ENCODE peak calls at places on chromosomes 3 and 15, in six cellular contexts. One of them, this sample, is unnamed.
A peak's percentile ranks its signal among the peaks of the same experiment; 100 is the strongest.

GRCh38 chr15:77581896-77582569 is 50.7 kb downstream of the LINGO1 start:
- DNase-seq in stomach: no peak
- DNase-seq in ovary: no peak
- DNase-seq in tibial nerve: no peak
- DNase-seq in heart right ventricle: no peak
- DNase-seq in fibroblast of pulmonary artery: no peak
- DNase-seq in this sample: no peak

GRCh38 chr15:87263296-87263695 is 993.2 kb downstream of the NTRK3 start:
- DNase-seq in tibial nerve: no peak
- DNase-seq in heart right ventricle: no peak
- DNase-seq in ovary: no peak
- DNase-seq in fibroblast of pulmonary artery: no peak
- DNase-seq in stomach: no peak
- DNase-seq in this sample: no peak

GRCh38 chr3:45987368-45988099 is 8.1 kb downstream of the FYCO1 start:
- DNase-seq in tibial nerve: peak; percentile 30
- DNase-seq in stomach: no peak
- DNase-seq in fibroblast of pulmonary artery: peak; percentile 79
- DNase-seq in heart right ventricle: peak; percentile 23
- DNase-seq in ovary: peak; percentile 75
- DNase-seq in this sample: peak; percentile 83

GRCh38 chr15:96053039-96054021 is 277.2 kb upstream of the NR2F2 start:
- DNase-seq in tibial nerve: no peak
- DNase-seq in stomach: peak; percentile 75
- DNase-seq in fibroblast of pulmonary artery: peak; percentile 48
- DNase-seq in heart right ventricle: peak; percentile 72
- DNase-seq in ovary: peak; percentile 25
- DNase-seq in this sample: no peak

GRCh38 chr3:8663177-8664061 is 18.8 kb upstream of the SSUH2 start:
- DNase-seq in stomach: peak; percentile 85
- DNase-seq in tibial nerve: peak; percentile 41
- DNase-seq in ovary: peak; percentile 60
- DNase-seq in heart right ventricle: no peak
- DNase-seq in fibroblast of pulmonary artery: peak; percentile 74
- DNase-seq in this sample: no peak

GRCh38 chr3:186888569-186888968 is 41.8 kb upstream of the ST6GAL1 start:
- DNase-seq in heart right ventricle: no peak
- DNase-seq in fibroblast of pulmonary artery: no peak
- DNase-seq in stomach: no peak
- DNase-seq in ovary: no peak
- DNase-seq in tibial nerve: no peak
- DNase-seq in this sample: no peak

GRCh38 chr3:144259267-144259666 is 287.6 kb downstream of the DIPK2A start:
- DNase-seq in tibial nerve: no peak
- DNase-seq in ovary: no peak
- DNase-seq in heart right ventricle: no peak
- DNase-seq in stomach: no peak
- DNase-seq in fibroblast of pulmonary artery: no peak
- DNase-seq in this sample: no peak

GRCh38 chr15:67170143-67170885 is 84.1 kb downstream of the AAGAB start:
- DNase-seq in ovary: no peak
- DNase-seq in stomach: no peak
- DNase-seq in fibroblast of pulmonary artery: no peak
- DNase-seq in tibial nerve: no peak
- DNase-seq in heart right ventricle: no peak
- DNase-seq in this sample: peak; percentile 48

GRCh38 chr15:28994830-28995180 is 109.0 kb downstream of the APBA2 start:
- DNase-seq in ovary: no peak
- DNase-seq in heart right ventricle: no peak
- DNase-seq in stomach: no peak
- DNase-seq in fibroblast of pulmonary artery: no peak
- DNase-seq in tibial nerve: no peak
- DNase-seq in this sample: no peak

GRCh38 chr15:25182098-25182478 is 227.3 kb downstream of the SNRPN start:
- DNase-seq in heart right ventricle: peak; percentile 3
- DNase-seq in tibial nerve: no peak
- DNase-seq in fibroblast of pulmonary artery: no peak
- DNase-seq in ovary: no peak
- DNase-seq in stomach: peak; percentile 9
- DNase-seq in this sample: no peak

DNA sequence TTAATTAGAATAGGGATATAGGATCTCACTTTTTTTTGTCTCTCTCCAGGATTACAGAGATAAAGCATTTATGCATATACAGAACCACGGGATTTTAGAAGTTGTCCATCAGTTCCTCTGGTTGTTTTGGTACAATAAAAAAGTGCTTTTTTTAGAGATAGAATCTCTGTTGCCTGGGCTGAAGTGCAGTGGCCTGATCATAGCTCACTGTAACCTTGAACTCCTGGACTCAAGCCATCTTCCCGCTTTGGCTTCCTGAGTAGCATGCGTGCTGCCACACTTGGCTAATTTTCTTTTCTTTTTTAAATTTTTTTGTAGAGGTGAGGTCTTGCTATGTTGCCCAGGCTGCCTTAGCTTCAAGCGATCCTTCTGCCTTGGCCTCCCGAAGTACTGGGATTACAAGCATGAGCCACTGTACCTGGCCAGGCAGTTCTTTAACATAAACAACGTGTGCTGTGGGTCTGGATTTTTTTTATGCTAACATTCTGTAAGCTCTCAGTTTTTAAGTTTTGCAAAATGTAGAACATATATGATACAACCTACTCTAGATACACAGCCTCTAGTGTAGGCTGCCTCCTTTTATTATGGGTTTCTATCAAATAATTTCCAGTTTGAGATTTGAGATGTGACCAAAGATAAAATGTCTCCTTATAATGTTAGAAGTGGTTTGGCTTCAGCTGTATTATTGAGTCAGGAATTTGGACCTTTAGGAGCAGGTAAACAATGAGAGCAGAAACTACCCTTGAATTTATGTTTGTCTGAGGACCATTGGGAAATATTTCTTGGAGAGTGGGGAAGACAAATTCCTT is 57.4 kb upstream of the ULK4 start:
- DNase-seq in stomach: peak; percentile 48
- DNase-seq in tibial nerve: no peak
- DNase-seq in fibroblast of pulmonary artery: no peak
- DNase-seq in heart right ventricle: no peak
- DNase-seq in ovary: peak; percentile 33
- DNase-seq in this sample: no peak
- H3K4me3 ChIP-seq in stomach: no peak overlapping the region
- H3K4me3 ChIP-seq in tibial nerve: no peak overlapping the region
- H3K4me3 ChIP-seq in fibroblast of pulmonary artery: no peak overlapping the region
- H3K4me3 ChIP-seq in heart right ventricle: no peak overlapping the region
- H3K4me3 ChIP-seq in ovary: no peak overlapping the region
- H3K4me3 ChIP-seq in this sample: no peak overlapping the region

DNA sequence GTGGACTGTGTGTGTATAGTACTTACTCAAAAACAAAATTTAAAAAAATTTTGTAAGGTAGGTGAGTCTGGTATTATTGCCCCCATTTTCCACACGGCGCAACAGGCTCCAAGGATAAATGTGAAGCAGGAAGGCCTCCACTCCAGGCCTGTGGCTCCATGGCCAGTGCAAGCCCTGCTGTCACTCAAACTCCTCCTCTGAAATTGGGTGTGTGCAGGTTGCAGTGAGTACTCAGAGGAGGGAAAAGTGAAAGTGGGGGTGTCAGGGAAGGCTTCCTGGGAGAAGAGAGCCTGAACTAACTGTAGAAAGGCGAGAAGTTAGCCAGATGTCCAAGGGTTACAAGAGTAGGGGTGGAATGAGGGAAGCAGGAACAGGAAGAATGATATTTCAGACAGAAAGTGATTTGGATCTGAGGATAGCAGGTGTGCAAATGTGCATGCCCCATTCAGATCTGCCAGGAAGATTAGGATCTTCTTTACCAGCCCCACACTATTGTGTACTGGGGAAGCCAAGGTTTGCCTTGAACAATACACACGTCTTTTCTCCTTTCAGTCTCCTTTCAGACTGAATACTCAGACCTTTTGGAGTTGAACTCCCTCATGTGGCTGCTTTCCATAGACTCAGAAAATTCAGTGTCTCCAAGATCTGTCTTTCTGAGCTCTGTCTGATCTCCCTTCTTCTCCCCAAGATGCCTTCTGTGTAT is 48.7 kb upstream of the RYK start:
- DNase-seq in fibroblast of pulmonary artery: peak; percentile 70
- DNase-seq in tibial nerve: no peak
- DNase-seq in stomach: no peak
- DNase-seq in ovary: no peak
- DNase-seq in heart right ventricle: no peak
- DNase-seq in this sample: no peak
- TF ChIP-seq CTCF in fibroblast of pulmonary artery: peak; percentile 58
- TF ChIP-seq CTCF in tibial nerve: no peak
- TF ChIP-seq CTCF in stomach: no peak
- TF ChIP-seq CTCF in ovary: peak; percentile 64
- TF ChIP-seq CTCF in heart right ventricle: peak; percentile 54
- TF ChIP-seq CTCF in this sample: peak; percentile 62

GRCh38 chr15:34512628-34513027 is 70.8 kb downstream of the GOLGA8B start:
- DNase-seq in stomach: no peak
- DNase-seq in tibial nerve: no peak
- DNase-seq in fibroblast of pulmonary artery: no peak
- DNase-seq in heart right ventricle: no peak
- DNase-seq in ovary: no peak
- DNase-seq in this sample: no peak
- H3K4me3 ChIP-seq in stomach: no peak overlapping the region
- H3K4me3 ChIP-seq in tibial nerve: no peak overlapping the region
- H3K4me3 ChIP-seq in fibroblast of pulmonary artery: no peak overlapping the region
- H3K4me3 ChIP-seq in heart right ventricle: no peak overlapping the region
- H3K4me3 ChIP-seq in ovary: no peak overlapping the region
- H3K4me3 ChIP-seq in this sample: no peak overlapping the region

GRCh38 chr3:126082334-126083137 is 1.4 kb downstream of the SLC41A3 start:
- DNase-seq in ovary: no peak
- DNase-seq in stomach: no peak
- DNase-seq in tibial nerve: no peak
- DNase-seq in fibroblast of pulmonary artery: no peak
- DNase-seq in heart right ventricle: no peak
- DNase-seq in this sample: no peak

GRCh38 chr3:126083138-126083445 is 832 bp downstream of the SLC41A3 start:
- DNase-seq in stomach: no peak
- DNase-seq in ovary: no peak
- DNase-seq in fibroblast of pulmonary artery: no peak
- DNase-seq in heart right ventricle: no peak
- DNase-seq in tibial nerve: no peak
- DNase-seq in this sample: no peak

GRCh38 chr3:126083511-126083912 is 412 bp downstream of the SLC41A3 start:
- DNase-seq in ovary: peak; percentile 40
- DNase-seq in heart right ventricle: no peak
- DNase-seq in stomach: peak; percentile 49
- DNase-seq in fibroblast of pulmonary artery: no peak
- DNase-seq in tibial nerve: no peak
- DNase-seq in this sample: no peak

GRCh38 chr3:126080970-126081369 is 3.0 kb downstream of the SLC41A3 start:
- DNase-seq in ovary: no peak
- DNase-seq in fibroblast of pulmonary artery: no peak
- DNase-seq in stomach: no peak
- DNase-seq in heart right ventricle: no peak
- DNase-seq in tibial nerve: no peak
- DNase-seq in this sample: no peak

DNA sequence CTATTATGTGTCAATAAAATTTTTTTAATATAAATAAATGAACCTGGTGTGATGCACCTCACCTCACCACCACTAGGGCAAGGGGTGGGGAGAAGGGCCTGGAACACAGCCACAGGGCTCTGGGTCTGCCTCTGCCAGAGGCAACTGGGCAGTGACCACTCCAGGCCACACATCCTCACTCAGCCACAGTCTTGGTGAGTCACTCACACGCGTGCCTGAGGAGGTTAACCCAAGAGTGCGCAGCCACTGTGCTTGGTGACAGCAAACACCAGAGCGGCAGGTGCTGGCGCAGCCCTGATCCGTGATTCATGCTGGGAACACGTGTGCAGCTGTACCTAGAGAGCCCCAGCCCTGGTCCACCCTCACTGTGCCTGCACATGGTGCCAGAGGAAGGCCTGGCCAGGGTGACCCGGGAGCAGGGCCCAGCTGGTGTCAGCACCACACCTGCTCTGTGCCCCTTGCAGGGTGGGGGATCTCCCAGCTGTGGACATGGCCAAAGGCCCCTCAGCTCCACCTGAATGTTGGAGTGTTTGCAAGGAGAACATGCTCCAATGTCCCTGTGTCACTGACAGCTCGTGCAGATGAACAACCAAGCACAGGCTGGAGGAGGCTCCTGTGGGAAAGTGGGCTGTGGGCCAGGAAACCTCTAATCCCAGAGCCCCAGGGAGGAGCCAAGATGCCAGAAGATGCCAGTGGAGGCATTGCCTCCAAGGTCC is 2.1 kb downstream of the SLC41A3 start:
- DNase-seq in ovary: no peak
- DNase-seq in heart right ventricle: no peak
- DNase-seq in fibroblast of pulmonary artery: peak; percentile 33
- DNase-seq in tibial nerve: no peak
- DNase-seq in stomach: peak; percentile 38
- DNase-seq in this sample: no peak
- TF ChIP-seq CTCF in ovary: no peak
- TF ChIP-seq CTCF in heart right ventricle: peak; percentile 18
- TF ChIP-seq CTCF in fibroblast of pulmonary artery: peak; percentile 38
- TF ChIP-seq CTCF in tibial nerve: peak; percentile 28
- TF ChIP-seq CTCF in stomach: peak; percentile 23
- TF ChIP-seq CTCF in this sample: peak; percentile 30